ENCODE peak calls at places on chromosomes 7 and 10, in four cellular contexts. One of them, this sample, is unnamed.

GRCh38 chr10:97888641-97889262 is 39.1 kb downstream of the GOLGA7B start:
- DNase-seq in GM23248: peak; percentile 78
- DNase-seq in uterus: no peak
- DNase-seq in CD8-positive, alpha-beta T cell: no peak
- DNase-seq in this sample: no peak

GRCh38 chr10:9274206-9274755 is 1219.8 kb downstream of the GATA3 start:
- DNase-seq in GM23248: no peak
- DNase-seq in uterus: no peak
- DNase-seq in CD8-positive, alpha-beta T cell: no peak
- DNase-seq in this sample: no peak

GRCh38 chr7:4123823-4124222 is 558.3 kb upstream of the FOXK1 start:
- DNase-seq in uterus: no peak
- DNase-seq in CD8-positive, alpha-beta T cell: no peak
- DNase-seq in GM23248: no peak
- DNase-seq in this sample: no peak

GRCh38 chr7:116528008-116528789 is 3.4 kb downstream of the CAV1 start:
- DNase-seq in uterus: peak; percentile 71
- DNase-seq in CD8-positive, alpha-beta T cell: no peak
- DNase-seq in GM23248: peak; percentile 98
- DNase-seq in this sample: no peak

GRCh38 chr7:44736896-44737295 is 11.8 kb upstream of the ZMIZ2 start:
- DNase-seq in GM23248: no peak
- DNase-seq in CD8-positive, alpha-beta T cell: no peak
- DNase-seq in uterus: no peak
- DNase-seq in this sample: no peak

GRCh38 chr10:26805567-26806245 is 55.1 kb downstream of the ABI1 start:
- DNase-seq in uterus: no peak
- DNase-seq in GM23248: peak; percentile 52
- DNase-seq in CD8-positive, alpha-beta T cell: no peak
- DNase-seq in this sample: no peak

GRCh38 chr10:121457729-121458128 is 140.5 kb downstream of the FGFR2 start:
- DNase-seq in GM23248: no peak
- DNase-seq in uterus: no peak
- DNase-seq in CD8-positive, alpha-beta T cell: no peak
- DNase-seq in this sample: no peak

GRCh38 chr10:65273063-65273462 is 1652.8 kb upstream of the LRRTM3 start:
- DNase-seq in GM23248: no peak
- DNase-seq in uterus: no peak
- DNase-seq in CD8-positive, alpha-beta T cell: no peak
- DNase-seq in this sample: no peak

DNA sequence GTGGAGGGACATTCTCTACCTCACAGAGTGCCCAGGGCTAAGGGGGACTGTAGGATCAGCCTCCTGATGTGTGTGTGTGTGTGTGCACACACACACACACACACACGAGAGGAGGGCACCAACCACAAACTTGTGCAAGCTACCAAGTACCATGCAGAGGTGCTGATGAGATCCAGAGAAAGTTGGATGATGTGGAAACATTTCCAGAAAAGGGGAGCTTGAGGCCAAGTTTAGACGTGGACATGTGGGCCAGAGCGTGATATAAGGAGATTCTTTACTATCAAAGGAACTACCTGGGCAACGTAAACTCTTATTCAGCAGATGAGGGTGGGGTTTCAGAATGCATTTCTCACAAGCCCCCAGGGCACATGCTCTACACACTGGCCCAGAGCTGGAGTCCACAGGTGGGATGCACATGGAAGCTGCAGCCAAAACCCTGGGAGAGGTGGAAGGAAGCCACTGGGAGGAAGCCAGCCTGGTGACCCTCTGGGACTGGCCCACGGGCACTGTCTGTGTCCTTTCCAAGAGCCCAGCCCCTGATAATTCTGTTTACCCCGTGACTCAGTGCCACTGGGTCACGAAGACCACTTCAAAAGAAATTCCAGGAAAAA is 53.5 kb downstream of the DLG5 start:
- DNase-seq in CD8-positive, alpha-beta T cell: no peak
- DNase-seq in GM23248: no peak
- DNase-seq in uterus: no peak
- DNase-seq in this sample: no peak
- H3K4me1 ChIP-seq in CD8-positive, alpha-beta T cell: peaks cover 25% of the 10 kb centered on the region
- H3K4me1 ChIP-seq in GM23248: peaks cover 28% of the 10 kb centered on the region
- H3K4me1 ChIP-seq in uterus: peaks cover 15% of the 10 kb centered on the region
- H3K4me1 ChIP-seq in this sample: no peaks in the 10 kb centered on the region

GRCh38 chr7:76089865-76090495 is 42.1 kb downstream of the MDH2 start:
- DNase-seq in GM23248: no peak
- DNase-seq in CD8-positive, alpha-beta T cell: no peak
- DNase-seq in uterus: no peak
- DNase-seq in this sample: no peak
- H3K4me1 ChIP-seq in GM23248: peaks cover 28% of the 10 kb centered on the region
- H3K4me1 ChIP-seq in CD8-positive, alpha-beta T cell: no peaks in the 10 kb centered on the region
- H3K4me1 ChIP-seq in uterus: no peaks in the 10 kb centered on the region
- H3K4me1 ChIP-seq in this sample: no peaks in the 10 kb centered on the region

GRCh38 chr10:102395677-102396197 is at the start of gene NFKB2:
- DNase-seq in uterus: no peak
- DNase-seq in GM23248: peak; percentile 70
- DNase-seq in CD8-positive, alpha-beta T cell: no peak
- DNase-seq in this sample: no peak

GRCh38 chr10:102396251-102396650 is 746 bp downstream of the NFKB2 start:
- DNase-seq in CD8-positive, alpha-beta T cell: no peak
- DNase-seq in GM23248: no peak
- DNase-seq in uterus: no peak
- DNase-seq in this sample: no peak

GRCh38 chr10:102398172-102399020 is 2.9 kb downstream of the NFKB2 start:
- DNase-seq in CD8-positive, alpha-beta T cell: no peak
- DNase-seq in GM23248: no peak
- DNase-seq in uterus: no peak
- DNase-seq in this sample: no peak

GRCh38 chr10:102397222-102398171 is 2.0 kb downstream of the NFKB2 start:
- DNase-seq in GM23248: no peak
- DNase-seq in CD8-positive, alpha-beta T cell: no peak
- DNase-seq in uterus: no peak
- DNase-seq in this sample: no peak

GRCh38 chr10:102396751-102397151 is 1.2 kb downstream of the NFKB2 start:
- DNase-seq in uterus: no peak
- DNase-seq in CD8-positive, alpha-beta T cell: no peak
- DNase-seq in GM23248: no peak
- DNase-seq in this sample: no peak
- H3K4me1 ChIP-seq in uterus: no peaks in the 10 kb centered on the region
- H3K4me1 ChIP-seq in CD8-positive, alpha-beta T cell: peaks cover 35% of the 10 kb centered on the region
- H3K4me1 ChIP-seq in GM23248: peaks cover 17% of the 10 kb centered on the region
- H3K4me1 ChIP-seq in this sample: peaks cover 39% of the 10 kb centered on the region

GRCh38 chr7:75691793-75692543 is 46.8 kb downstream of the HIP1 start:
- DNase-seq in GM23248: no peak
- DNase-seq in uterus: no peak
- DNase-seq in CD8-positive, alpha-beta T cell: no peak
- DNase-seq in this sample: no peak
- H3K4me1 ChIP-seq in GM23248: no peaks in the 10 kb centered on the region
- H3K4me1 ChIP-seq in uterus: no peaks in the 10 kb centered on the region
- H3K4me1 ChIP-seq in CD8-positive, alpha-beta T cell: no peaks in the 10 kb centered on the region
- H3K4me1 ChIP-seq in this sample: peaks cover 18% of the 10 kb centered on the region

DNA sequence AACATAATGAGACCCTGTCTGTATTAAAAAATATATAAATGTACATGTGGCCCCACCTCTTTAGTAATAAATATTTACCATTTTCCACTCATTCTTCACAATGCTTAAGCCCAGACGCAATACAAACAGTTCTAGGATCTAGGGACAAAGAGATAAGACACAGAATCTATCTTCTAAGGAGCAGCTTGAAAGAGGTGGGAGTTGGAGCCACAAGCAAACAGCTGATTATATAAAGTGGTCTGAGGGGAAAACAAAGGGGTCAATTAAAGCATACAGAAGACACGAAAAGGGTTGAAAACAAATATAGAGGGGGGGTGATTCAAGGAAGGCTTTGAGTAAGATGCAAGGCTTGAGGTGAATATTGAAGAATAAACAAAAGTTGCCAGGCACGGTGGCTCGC is 43.1 kb downstream of the UBE2H start:
- DNase-seq in GM23248: no peak
- DNase-seq in CD8-positive, alpha-beta T cell: no peak
- DNase-seq in uterus: no peak
- DNase-seq in this sample: no peak
- H3K4me1 ChIP-seq in GM23248: peaks cover 34% of the 10 kb centered on the region
- H3K4me1 ChIP-seq in CD8-positive, alpha-beta T cell: peaks cover 56% of the 10 kb centered on the region
- H3K4me1 ChIP-seq in uterus: no peaks in the 10 kb centered on the region
- H3K4me1 ChIP-seq in this sample: peaks cover 44% of the 10 kb centered on the region

GRCh38 chr10:131840788-131841118 is 60.1 kb upstream of the PPP2R2D start:
- DNase-seq in CD8-positive, alpha-beta T cell: no peak
- DNase-seq in GM23248: no peak
- DNase-seq in uterus: no peak
- DNase-seq in this sample: no peak
- H3K4me1 ChIP-seq in CD8-positive, alpha-beta T cell: no peaks in the 10 kb centered on the region
- H3K4me1 ChIP-seq in GM23248: no peaks in the 10 kb centered on the region
- H3K4me1 ChIP-seq in uterus: no peaks in the 10 kb centered on the region
- H3K4me1 ChIP-seq in this sample: no peaks in the 10 kb centered on the region